ENCODE peak calls at places on chromosomes 6 and 20, in seven cellular contexts. Q, W, H, Z, S, E and C are unnamed samples.

GRCh38 chr6:108559884-108560462 is 744 bp upstream of the FOXO3 start:
- DNase-seq in Q (no peak), W (peak; percentile 45), H (peak; percentile 67), Z (peak; percentile 84), S (peak; percentile 83), E (no peak), C (peak; percentile 34)

GRCh38 chr20:39108746-39109145 is 146.6 kb downstream of the DHX35 start:
- DNase-seq in Q (peak; percentile 36), W (no peak), H (no peak), Z (no peak), S (peak; percentile 72), E (no peak), C (peak; percentile 31)

GRCh38 chr6:161618816-161619454 is 345.1 kb upstream of the AGPAT4 start:
- DNase-seq in Q (peak; percentile 26), W (peak; percentile 82), H (peak; percentile 27), Z (no peak), S (peak; percentile 61), E (no peak), C (peak; percentile 80)

GRCh38 chr6:111743859-111744692 is 129.2 kb downstream of the FYN start:
- DNase-seq in Q (no peak), W (peak; percentile 71), H (no peak), Z (no peak), S (no peak), E (no peak), C (peak; percentile 77)

GRCh38 chr20:12798286-12798685 is 210.5 kb upstream of the SPTLC3 start:
- DNase-seq in Q (no peak), W (no peak), H (no peak), Z (no peak), S (no peak), E (no peak), C (no peak)

GRCh38 chr6:56760842-56761241 is 118.2 kb upstream of the DST start:
- DNase-seq in Q (no peak), W (no peak), H (no peak), Z (no peak), S (no peak), E (no peak), C (no peak)

GRCh38 chr6:127592964-127593363 is 16.0 kb downstream of the C6orf58 start:
- DNase-seq in Q (no peak), W (no peak), H (no peak), Z (no peak), S (no peak), E (no peak), C (no peak)

GRCh38 chr6:137136065-137136464 is 37.4 kb downstream of the IL22RA2 start:
- DNase-seq in Q (no peak), W (no peak), H (no peak), Z (no peak), S (peak; percentile 21), E (no peak), C (no peak)

GRCh38 chr6:46549155-46549554 is 57.9 kb upstream of the RCAN2 start:
- DNase-seq in Q (no peak), W (no peak), H (no peak), Z (no peak), S (no peak), E (no peak), C (no peak)

GRCh38 chr20:37259865-37260264 is 1.7 kb downstream of the GHRH start:
- DNase-seq in Q (no peak), W (no peak), H (no peak), Z (no peak), S (no peak), E (no peak), C (no peak)

GRCh38 chr20:51309128-51309527 is 233.4 kb downstream of the NFATC2 start:
- DNase-seq in Q (no peak), W (no peak), H (no peak), Z (no peak), S (no peak), E (no peak), C (no peak)

GRCh38 chr6:41182069-41183034 is 18.6 kb downstream of the TREML2 start:
- DNase-seq in Q (peak; percentile 69), W (peak; percentile 55), H (peak; percentile 54), Z (no peak), S (peak; percentile 71), E (no peak), C (peak; percentile 53)

GRCh38 chr20:51695574-51696303 is 72.5 kb downstream of the ATP9A start:
- DNase-seq in Q (peak; percentile 84), W (peak; percentile 83), H (no peak), Z (no peak), S (peak; percentile 91), E (no peak), C (peak; percentile 82)

GRCh38 chr6:43976706-43977403 is 150.4 kb downstream of the MRPL14 start:
- DNase-seq in Q (no peak), W (no peak), H (no peak), Z (no peak), S (peak; percentile 42), E (no peak), C (no peak)

GRCh38 chr6:14922306-14922705 is 323.6 kb upstream of the JARID2 start:
- DNase-seq in Q (no peak), W (peak; percentile 53), H (no peak), Z (no peak), S (no peak), E (no peak), C (peak; percentile 64)

GRCh38 chr6:710601-711571 is 17.9 kb upstream of the EXOC2 start:
- DNase-seq in Q (peak; percentile 59), W (peak; percentile 70), H (peak; percentile 65), Z (peak; percentile 64), S (peak; percentile 75), E (peak; percentile 38), C (peak; percentile 59)

GRCh38 chr6:151716446-151717047 is 90.9 kb upstream of the ESR1 start:
- DNase-seq in Q (no peak), W (no peak), H (peak; percentile 16), Z (no peak), S (peak; percentile 14), E (no peak), C (no peak)

GRCh38 chr6:109453594-109454482 is 1.7 kb downstream of the MICAL1 start:
- DNase-seq in Q (no peak), W (peak; percentile 45), H (no peak), Z (peak; percentile 67), S (no peak), E (no peak), C (peak; percentile 64)